ENCODE peak calls at places on chromosome 6, in nine cellular contexts. N is CD8-positive, alpha-beta T cell; M is stomach; U is upper lobe of right lung; X is transverse colon; E is effector memory CD4-positive, alpha-beta T cell; K is aorta; T is pancreas; Y is lower lobe of right lung. S is an unnamed sample.

GRCh38 chr6:107868867-107869611 is 44.9 kb upstream of the SCML4 start:
- DNase-seq in X (no peak), Y (no peak), U (no peak), M (no peak), K (no peak), N (no peak), E (no peak), T (no peak), S (no peak)

GRCh38 chr6:18166314-18167007 is 11.2 kb downstream of the KDM1B start:
- DNase-seq in U (no peak), K (no peak), N (no peak), Y (peak; percentile 49), E (no peak), T (no peak), X (no peak), M (no peak), S (no peak)

GRCh38 chr6:163198396-163198795 is 216.1 kb upstream of the QKI start:
- DNase-seq in U (no peak), K (no peak), Y (no peak), T (no peak), X (no peak), E (no peak), M (no peak), N (no peak), S (no peak)

GRCh38 chr6:22367331-22367730 is 70.5 kb upstream of the PRL start:
- DNase-seq in M (no peak), Y (no peak), N (no peak), X (no peak), E (no peak), T (no peak), K (no peak), U (no peak), S (no peak)

GRCh38 chr6:38493929-38494547 is 145.7 kb downstream of the BTBD9 start:
- DNase-seq in M (peak; percentile 85), T (peak; percentile 35), K (peak; percentile 67), N (peak; percentile 60), E (peak; percentile 35), U (no peak), Y (no peak), X (peak; percentile 82), S (peak; percentile 80)

GRCh38 chr6:80438728-80439127 is 332.3 kb downstream of the BCKDHB start:
- DNase-seq in X (no peak), Y (no peak), K (no peak), U (no peak), M (no peak), E (no peak), T (no peak), N (no peak), S (no peak)

GRCh38 chr6:36755435-36756348 is 58.1 kb downstream of the RAB44 start:
- DNase-seq in U (no peak), N (peak; percentile 33), K (no peak), E (peak; percentile 82), Y (no peak), M (peak; percentile 38), T (no peak), X (peak; percentile 52), S (peak; percentile 15)

GRCh38 chr6:10587694-10588392 is 66.7 kb downstream of the GCNT2 start:
- DNase-seq in U (no peak), T (no peak), Y (no peak), N (no peak), M (no peak), X (no peak), K (no peak), E (no peak), S (no peak)

GRCh38 chr6:158040804-158041347 is 59.2 kb downstream of the SYNJ2 start:
- DNase-seq in T (no peak), Y (peak; percentile 34), U (peak; percentile 28), K (peak; percentile 60), E (no peak), N (no peak), X (no peak), M (no peak), S (no peak)

GRCh38 chr6:119110601-119111548 is 32.4 kb upstream of the FAM184A start:
- DNase-seq in E (no peak), N (no peak), U (no peak), K (no peak), M (no peak), X (peak; percentile 14), T (peak; percentile 27), Y (no peak), S (no peak)

GRCh38 chr6:163398796-163399195 is 15.7 kb upstream of the QKI start:
- DNase-seq in X (peak; percentile 45), T (peak; percentile 48), M (peak; percentile 36), K (peak; percentile 83), U (peak; percentile 77), Y (peak; percentile 86), N (no peak), E (no peak), S (no peak)

GRCh38 chr6:90790696-90791095 is 203.8 kb upstream of the MAP3K7 start:
- DNase-seq in E (no peak), N (no peak), X (no peak), K (no peak), Y (no peak), U (no peak), M (no peak), T (no peak), S (no peak)

GRCh38 chr6:133512410-133513016 is 271.4 kb downstream of the EYA4 start:
- DNase-seq in X (peak; percentile 30), T (peak; percentile 18), K (peak; percentile 51), E (no peak), M (peak; percentile 50), Y (peak; percentile 39), N (no peak), U (no peak), S (no peak)

GRCh38 chr6:113596907-113597583 is 260.1 kb upstream of the MARCKS start:
- DNase-seq in E (no peak), X (no peak), M (peak; percentile 35), Y (no peak), N (no peak), U (no peak), T (no peak), K (no peak), S (no peak)

GRCh38 chr6:144264270-144265060 is 20.7 kb upstream of the UTRN start:
- DNase-seq in K (peak; percentile 59), U (no peak), E (no peak), N (no peak), Y (no peak), X (no peak), M (no peak), T (peak; percentile 28), S (no peak)

GRCh38 chr6:74749211-74750142 is 456.4 kb downstream of the COL12A1 start:
- DNase-seq in X (no peak), N (no peak), Y (no peak), M (no peak), T (no peak), E (no peak), U (no peak), K (no peak), S (no peak)

GRCh38 chr6:71510057-71510713 is 221.6 kb downstream of the OGFRL1 start:
- DNase-seq in Y (no peak), U (peak; percentile 60), T (peak; percentile 28), E (no peak), N (no peak), M (peak; percentile 43), K (peak; percentile 64), X (peak; percentile 27), S (no peak)

GRCh38 chr6:47669684-47670515 is 28.5 kb upstream of the ADGRF4 start:
- DNase-seq in U (no peak), K (no peak), T (no peak), Y (no peak), N (no peak), E (no peak), M (no peak), X (no peak), S (no peak)

GRCh38 chr6:90678049-90678779 is 91.3 kb upstream of the MAP3K7 start:
- DNase-seq in U (no peak), Y (no peak), K (no peak), E (no peak), X (no peak), N (no peak), T (no peak), M (no peak), S (no peak)

GRCh38 chr6:4829089-4829488 is 52.9 kb downstream of the CDYL start:
- DNase-seq in M (no peak), T (no peak), Y (no peak), K (no peak), E (no peak), X (no peak), N (no peak), U (no peak), S (no peak)

GRCh38 chr6:4822476-4822875 is 46.3 kb downstream of the CDYL start:
- DNase-seq in K (no peak), Y (no peak), T (no peak), N (no peak), X (no peak), M (no peak), E (no peak), U (no peak), S (no peak)

DNA sequence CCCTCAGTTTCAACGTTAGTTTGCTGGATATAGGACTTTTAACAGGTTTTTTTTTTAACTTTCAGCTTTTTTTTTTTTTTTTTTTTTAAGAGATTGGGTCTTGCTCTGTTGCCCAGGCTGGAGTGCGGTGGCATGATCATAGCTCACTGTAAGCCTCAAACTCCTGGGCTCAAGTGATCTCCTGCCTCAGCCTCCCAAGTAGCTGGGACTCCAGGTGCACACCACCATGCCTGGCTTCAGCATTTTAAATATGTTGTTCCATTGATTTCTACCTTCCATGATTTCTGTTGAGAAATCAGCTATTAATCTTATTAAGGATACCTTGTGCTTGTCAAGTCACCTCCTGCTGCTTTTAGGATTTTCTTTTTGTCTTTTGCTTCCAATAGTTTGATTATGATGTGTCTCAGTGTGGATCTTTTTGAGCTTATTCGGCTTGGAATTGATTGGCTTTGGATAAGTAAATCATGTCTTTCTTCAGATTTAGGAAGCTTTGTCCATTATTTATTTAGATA is 52.0 kb downstream of the CDYL start:
- DNase-seq in K (no peak), N (no peak), X (no peak), T (no peak), E (no peak), U (no peak), Y (no peak), M (no peak), S (no peak)
- H3K9me3 ChIP-seq in K (peaks cover 2% of the 10 kb centered on the region), N (peaks cover 16% of the 10 kb centered on the region), X (peaks cover 31% of the 10 kb centered on the region), T (no peaks in the 10 kb centered on the region), E (peaks cover 21% of the 10 kb centered on the region), U (peaks cover 33% of the 10 kb centered on the region), Y (peaks cover 43% of the 10 kb centered on the region), M (peaks cover 39% of the 10 kb centered on the region), S (peaks cover 25% of the 10 kb centered on the region)

GRCh38 chr6:151464702-151465101 is 12.8 kb upstream of the RMND1 start:
- DNase-seq in X (no peak), T (no peak), U (no peak), N (no peak), Y (no peak), E (no peak), M (no peak), K (no peak), S (no peak)
- H3K4me1 ChIP-seq in X (no peaks in the 10 kb centered on the region), T (no peaks in the 10 kb centered on the region), U (no peaks in the 10 kb centered on the region), N (no peaks in the 10 kb centered on the region), Y (peaks cover 5% of the 10 kb centered on the region), E (no peaks in the 10 kb centered on the region), M (peaks cover 7% of the 10 kb centered on the region), K (no peaks in the 10 kb centered on the region), S (no peaks in the 10 kb centered on the region)

GRCh38 chr6:41626022-41626421 is 12.2 kb upstream of the MDFI start:
- DNase-seq in X (no peak), Y (no peak), U (no peak), E (no peak), M (no peak), K (no peak), T (no peak), N (no peak), S (no peak)
- H3K27ac ChIP-seq in X (no peak overlapping the region), Y (no peak overlapping the region), U (no peak overlapping the region), E (no peak overlapping the region), M (no peak overlapping the region), K (no peak overlapping the region), T (no peak overlapping the region), N (no peak overlapping the region), S (no peak overlapping the region)

GRCh38 chr6:366389-366788 is 25.2 kb upstream of the IRF4 start:
- DNase-seq in E (no peak), X (no peak), U (no peak), T (no peak), N (no peak), Y (no peak), K (peak; percentile 13), M (no peak), S (no peak)
- H3K9me3 ChIP-seq in E (no peaks in the 10 kb centered on the region), X (no peaks in the 10 kb centered on the region), U (no peaks in the 10 kb centered on the region), T (no peaks in the 10 kb centered on the region), N (no peaks in the 10 kb centered on the region), Y (peaks cover 10% of the 10 kb centered on the region), K (peaks cover 6% of the 10 kb centered on the region), M (peaks cover 32% of the 10 kb centered on the region), S (no peaks in the 10 kb centered on the region)